ENCODE peak calls at places on chromosomes 6 and 20, in seven cellular contexts. G, A, W, O, C, H and E are unnamed samples.

GRCh38 chr6:93819189-93819588 is 399.8 kb upstream of the EPHA7 start:
- DNase-seq in G (no peak), A (no peak), W (peak), O (no peak), C (no peak), H (no peak), E (no peak)

GRCh38 chr6:147061152-147061551 is 143.1 kb upstream of the STXBP5 start:
- DNase-seq in G (no peak), A (no peak), W (no peak), O (no peak), C (no peak), H (no peak), E (no peak)

GRCh38 chr6:128491643-128492206 is 28.7 kb downstream of the PTPRK start:
- DNase-seq in G (peak), A (no peak), W (no peak), O (no peak), C (no peak), H (no peak), E (peak)

GRCh38 chr6:44699851-44700250 is 312.3 kb downstream of the CDC5L start:
- DNase-seq in G (no peak), A (no peak), W (no peak), O (no peak), C (no peak), H (no peak), E (peak)

GRCh38 chr20:41786158-41786557 is 168.0 kb upstream of the CHD6 start:
- DNase-seq in G (no peak), A (no peak), W (no peak), O (no peak), C (no peak), H (no peak), E (no peak)

GRCh38 chr20:22681591-22682248 is 97.3 kb upstream of the FOXA2 start:
- DNase-seq in G (no peak), A (no peak), W (no peak), O (no peak), C (no peak), H (no peak), E (no peak)

GRCh38 chr20:34540596-34541263 is 17.8 kb upstream of the MAP1LC3A start:
- DNase-seq in G (no peak), A (no peak), W (no peak), O (no peak), C (peak), H (no peak), E (no peak)

GRCh38 chr6:122580731-122581130 is 29.5 kb upstream of the PKIB start:
- DNase-seq in G (no peak), A (no peak), W (peak), O (no peak), C (no peak), H (no peak), E (no peak)

GRCh38 chr6:108653864-108654402 is 93.2 kb downstream of the FOXO3 start:
- DNase-seq in G (no peak), A (no peak), W (no peak), O (peak), C (no peak), H (peak), E (peak)

GRCh38 chr6:54366647-54367327 is 58.5 kb downstream of the TINAG start:
- DNase-seq in G (no peak), A (no peak), W (no peak), O (no peak), C (no peak), H (no peak), E (peak)

GRCh38 chr20:16205505-16205904 is 367.7 kb downstream of the KIF16B start:
- DNase-seq in G (no peak), A (no peak), W (no peak), O (no peak), C (no peak), H (no peak), E (no peak)

GRCh38 chr20:63846128-63846771 is 15.0 kb upstream of the ABHD16B start:
- DNase-seq in G (no peak), A (no peak), W (peak), O (no peak), C (peak), H (peak), E (peak)

GRCh38 chr20:32390999-32391398 is 32.9 kb downstream of the ASXL1 start:
- DNase-seq in G (no peak), A (no peak), W (no peak), O (no peak), C (no peak), H (no peak), E (peak)

GRCh38 chr20:37323985-37324384 is 22.0 kb upstream of the SRC start:
- DNase-seq in G (no peak), A (no peak), W (no peak), O (no peak), C (no peak), H (no peak), E (peak)

GRCh38 chr6:164396071-164397047 is 913.0 kb downstream of the C6orf118 start:
- DNase-seq in G (no peak), A (no peak), W (no peak), O (no peak), C (no peak), H (no peak), E (peak)

GRCh38 chr6:2505624-2506023 is 245.1 kb downstream of the MYLK4 start:
- DNase-seq in G (peak), A (no peak), W (no peak), O (no peak), C (no peak), H (no peak), E (peak)

DNA sequence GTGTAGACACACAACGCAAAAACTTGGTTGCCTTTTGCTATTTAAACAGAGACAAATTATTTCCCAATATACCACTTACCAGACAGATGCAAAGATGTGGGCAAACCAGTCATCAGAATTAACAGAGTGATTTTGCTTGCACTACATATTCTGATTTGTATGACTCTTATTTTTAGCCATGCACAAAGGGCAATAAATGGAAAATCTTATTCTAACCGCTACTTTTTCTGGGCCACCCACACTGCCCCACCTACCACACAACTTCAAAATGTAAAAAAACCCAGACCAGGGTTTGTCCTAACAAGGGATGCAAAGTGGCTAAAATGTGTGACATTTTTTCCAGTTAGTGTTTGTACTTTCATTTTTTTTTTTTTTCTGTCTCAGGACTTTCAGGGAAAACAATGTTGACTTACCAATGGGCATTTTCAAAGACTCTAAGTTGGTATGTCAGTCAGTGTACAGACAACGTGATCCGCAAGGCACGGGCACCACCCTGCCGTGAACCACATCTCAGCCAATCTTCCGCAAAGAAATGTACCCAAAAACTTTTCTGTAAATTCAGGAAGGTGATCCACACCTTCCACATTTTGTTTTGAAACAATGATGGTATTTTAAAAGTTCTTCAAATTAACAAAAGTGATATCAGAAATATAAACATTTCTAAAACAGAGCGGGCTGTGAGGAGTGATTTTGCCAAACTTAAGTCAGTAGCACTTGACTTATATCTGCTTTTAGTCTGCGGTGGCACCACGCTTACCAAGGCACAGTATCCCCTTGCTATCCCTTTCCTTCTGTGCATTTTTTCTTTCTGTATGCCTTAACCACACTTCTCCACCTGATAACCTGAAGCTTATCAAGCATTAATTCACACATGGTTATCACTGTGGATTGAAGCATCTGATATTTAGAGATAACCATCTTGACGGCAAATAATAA is 185.6 kb downstream of the GJA10 start:
- DNase-seq in G (no peak), A (no peak), W (no peak), O (no peak), C (no peak), H (no peak), E (peak)
- H3K27ac ChIP-seq in G (no peak), A (peak), W (no peak), O (peak), C (no peak), H (peak), E (no peak)

GRCh38 chr6:138239774-138240173 is 21.5 kb upstream of the PBOV1 start:
- DNase-seq in G (no peak), A (no peak), W (no peak), O (no peak), C (no peak), H (no peak), E (no peak)
- H3K27ac ChIP-seq in G (no peak), A (no peak), W (no peak), O (no peak), C (no peak), H (no peak), E (no peak)

GRCh38 chr20:59622496-59622895 is 18.2 kb downstream of the PHACTR3 start:
- DNase-seq in G (no peak), A (no peak), W (no peak), O (no peak), C (no peak), H (no peak), E (no peak)

GRCh38 chr20:59623583-59623982 is 19.2 kb downstream of the PHACTR3 start:
- DNase-seq in G (no peak), A (no peak), W (no peak), O (no peak), C (peak), H (no peak), E (no peak)

GRCh38 chr20:59623133-59623532 is 18.8 kb downstream of the PHACTR3 start:
- DNase-seq in G (no peak), A (no peak), W (no peak), O (no peak), C (no peak), H (no peak), E (no peak)

GRCh38 chr20:59618131-59618530 is 13.8 kb downstream of the PHACTR3 start:
- DNase-seq in G (no peak), A (no peak), W (no peak), O (no peak), C (peak), H (no peak), E (no peak)

DNA sequence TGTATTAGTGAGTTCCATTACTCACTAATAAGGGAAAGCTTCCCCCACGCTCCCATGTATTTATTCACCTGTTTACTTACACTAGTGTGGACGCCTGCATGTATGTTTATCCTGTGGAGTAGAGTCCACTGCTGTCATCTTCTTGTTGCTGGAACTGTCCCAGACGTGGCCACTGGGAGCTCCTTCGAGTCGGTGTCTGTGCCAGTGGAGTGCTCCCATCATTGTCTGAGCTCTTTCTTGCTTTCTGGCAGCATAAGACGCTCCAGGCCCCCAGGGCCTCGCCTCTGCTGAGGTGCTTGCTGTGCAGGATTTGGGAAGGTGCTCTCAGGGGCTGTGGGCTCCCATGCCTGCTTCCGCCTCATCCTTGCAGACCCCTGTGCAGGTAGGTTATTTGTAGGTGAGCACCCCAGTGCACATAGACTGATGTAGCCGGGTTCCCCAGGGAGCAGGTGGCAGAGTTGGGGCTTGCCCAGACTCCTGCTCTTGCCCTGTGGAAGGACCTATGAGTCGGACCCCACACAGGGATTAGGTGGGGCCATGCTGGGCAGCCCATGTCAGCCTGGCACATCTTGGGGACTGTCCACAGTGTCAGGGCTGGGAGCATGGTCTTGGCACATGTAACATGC is 16.6 kb downstream of the PHACTR3 start:
- DNase-seq in G (no peak), A (no peak), W (no peak), O (no peak), C (peak), H (no peak), E (no peak)
- H3K27ac ChIP-seq in G (no peak), A (no peak), W (no peak), O (no peak), C (no peak), H (no peak), E (no peak)

GRCh38 chr6:137949686-137950390 is 82.8 kb downstream of the TNFAIP3 start:
- DNase-seq in G (no peak), A (no peak), W (no peak), O (no peak), C (no peak), H (no peak), E (no peak)
- H3K27ac ChIP-seq in G (no peak), A (no peak), W (no peak), O (no peak), C (no peak), H (no peak), E (no peak)

GRCh38 chr6:13919861-13920260 is 4.9 kb upstream of the RNF182 start:
- DNase-seq in G (no peak), A (no peak), W (no peak), O (no peak), C (no peak), H (no peak), E (no peak)

GRCh38 chr6:13918686-13919085 is 6.1 kb upstream of the RNF182 start:
- DNase-seq in G (no peak), A (no peak), W (no peak), O (no peak), C (no peak), H (no peak), E (no peak)

GRCh38 chr6:13923527-13924145 is 1.1 kb upstream of the RNF182 start:
- DNase-seq in G (no peak), A (no peak), W (no peak), O (no peak), C (no peak), H (no peak), E (peak)

GRCh38 chr6:13922750-13923149 is 2.0 kb upstream of the RNF182 start:
- DNase-seq in G (no peak), A (no peak), W (no peak), O (no peak), C (no peak), H (no peak), E (no peak)

GRCh38 chr6:13920584-13920983 is 4.2 kb upstream of the RNF182 start:
- DNase-seq in G (no peak), A (no peak), W (no peak), O (no peak), C (no peak), H (no peak), E (no peak)
- H3K27ac ChIP-seq in G (no peak), A (no peak), W (no peak), O (no peak), C (no peak), H (no peak), E (no peak)